ENCODE peak calls at places on chromosomes 3 and 15, in four cellular contexts. S is K562, P is GM12878, V is HepG2. A is an unnamed sample.

GRCh38 chr3:177420643-177421042 is 223.4 kb upstream of the TBL1XR1 start:
- DNase-seq in V (no peak), S (no peak), P (no peak), A (no peak)

GRCh38 chr3:134677196-134677986 is 26.6 kb upstream of the KY start:
- DNase-seq in V (peak), S (peak), P (no peak), A (no peak)

GRCh38 chr3:171976526-171976925 is 62.9 kb upstream of the FNDC3B start:
- DNase-seq in V (no peak), S (no peak), P (no peak), A (peak)

GRCh38 chr3:123929325-123929724 is 31.7 kb downstream of the CCDC14 start:
- DNase-seq in S (no peak), P (no peak), V (no peak), A (no peak)

GRCh38 chr3:46578973-46579755 is 13.1 kb upstream of the LRRC2 start:
- DNase-seq in P (no peak), S (no peak), V (peak), A (no peak)

GRCh38 chr3:175969456-175969855 is 1110.3 kb downstream of the NAALADL2 start:
- DNase-seq in V (no peak), S (no peak), P (no peak), A (no peak)

GRCh38 chr3:42649006-42649405 is 4.5 kb upstream of the ZBTB47 start:
- DNase-seq in S (no peak), V (no peak), P (no peak), A (no peak)

GRCh38 chr3:147410518-147411234 is 1.5 kb downstream of the ZIC1 start:
- DNase-seq in P (no peak), S (no peak), V (no peak), A (no peak)

GRCh38 chr3:150307862-150308261 is 100.2 kb upstream of the TSC22D2 start:
- DNase-seq in P (no peak), S (no peak), V (no peak), A (no peak)

GRCh38 chr3:55701997-55702396 is 214.9 kb upstream of the WNT5A start:
- DNase-seq in V (no peak), S (no peak), P (no peak), A (no peak)

GRCh38 chr15:78024141-78024567 is 53.4 kb downstream of the TBC1D2B start:
- DNase-seq in P (no peak), S (no peak), V (no peak), A (no peak)

GRCh38 chr3:29827756-29828155 is 546.9 kb downstream of the RBMS3 start:
- DNase-seq in S (no peak), V (no peak), P (no peak), A (no peak)

DNA sequence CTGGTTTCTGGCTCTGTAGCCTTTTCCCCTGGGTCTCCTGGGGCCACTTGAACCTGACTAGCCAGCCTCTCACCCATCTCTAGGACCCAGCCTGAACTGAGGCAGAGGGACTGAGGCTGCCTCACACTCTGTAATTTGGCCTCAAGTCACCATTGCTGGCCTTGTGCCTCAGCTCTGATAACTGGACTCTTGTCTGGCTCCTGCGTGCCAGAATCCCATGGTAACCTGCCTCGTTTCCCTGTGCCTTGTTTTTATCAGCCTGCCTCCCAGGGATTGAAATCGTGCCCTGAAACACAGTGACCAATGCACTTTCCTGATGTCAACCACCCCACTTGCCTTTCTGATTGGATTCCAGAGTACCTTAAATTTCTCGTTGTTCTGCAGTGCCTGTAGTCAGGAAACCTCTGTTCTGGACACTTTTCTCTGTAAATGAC is 27.9 kb downstream of the CRTC3 start:
- DNase-seq in P (no peak), V (no peak), S (no peak), A (no peak)
- TF ChIP-seq REST in P (no peak), V (no peak), S (no peak), A (no peak)

GRCh38 chr3:73683706-73684105 is 59.0 kb upstream of the PDZRN3 start:
- DNase-seq in V (no peak), P (no peak), S (no peak), A (no peak)

GRCh38 chr3:73681198-73681597 is 56.5 kb upstream of the PDZRN3 start:
- DNase-seq in V (no peak), S (no peak), P (no peak), A (no peak)

GRCh38 chr3:73680696-73681095 is 56.0 kb upstream of the PDZRN3 start:
- DNase-seq in V (no peak), P (no peak), S (no peak), A (no peak)

GRCh38 chr3:73685061-73685460 is 60.3 kb upstream of the PDZRN3 start:
- DNase-seq in V (no peak), S (no peak), P (no peak), A (no peak)

GRCh38 chr3:73681610-73682009 is 56.9 kb upstream of the PDZRN3 start:
- DNase-seq in V (no peak), P (no peak), S (peak), A (no peak)
- TF ChIP-seq GABPA in V (no peak), P (no peak), S (no peak), A (no peak)

DNA sequence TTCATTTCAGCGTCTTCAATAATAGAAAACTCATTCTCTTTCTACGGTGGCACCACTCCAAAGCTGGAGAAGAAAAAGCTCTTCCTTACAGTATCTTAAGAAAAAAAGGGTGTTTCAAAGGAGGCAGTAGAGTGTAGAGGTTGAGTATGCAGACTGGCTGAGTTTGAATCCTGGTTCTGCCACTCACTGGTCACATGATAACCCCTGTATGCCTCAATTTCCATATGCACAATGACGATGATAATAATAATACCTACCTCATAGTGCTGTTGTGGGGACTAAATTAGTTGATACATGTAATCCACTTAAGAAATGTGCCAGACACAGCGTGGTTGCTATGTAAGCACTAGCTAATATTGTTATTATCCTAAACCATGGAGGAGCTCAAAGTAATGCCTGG is 4.5 kb downstream of the ANP32A start:
- DNase-seq in S (no peak), P (no peak), V (no peak), A (no peak)
- H3K4me3 ChIP-seq in S (peak), P (peak), V (peak), A (peak)

GRCh38 chr15:97600190-97600589 is 360.3 kb upstream of the ARRDC4 start:
- DNase-seq in S (no peak), V (no peak), P (no peak), A (no peak)

DNA sequence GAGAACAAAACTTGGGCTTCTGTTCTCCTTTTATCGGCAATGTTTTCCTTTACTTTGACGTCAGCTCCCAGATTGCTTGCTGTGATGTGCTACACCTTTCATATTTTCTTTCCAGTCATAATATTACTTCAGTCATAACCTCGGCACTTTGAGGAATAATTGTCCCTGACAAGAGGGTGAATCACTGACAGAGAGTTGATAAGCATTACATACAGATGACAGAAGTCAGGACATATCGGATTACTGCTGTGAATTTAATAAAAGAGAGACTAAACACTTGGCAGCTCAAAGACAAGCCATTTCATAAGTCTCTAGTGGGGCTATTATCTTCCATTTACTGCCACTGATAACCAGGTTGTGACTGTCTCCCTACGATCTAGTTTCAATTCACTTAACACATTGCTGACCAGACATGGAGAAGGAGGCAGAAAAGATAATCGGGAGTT is 362.1 kb upstream of the ARRDC4 start:
- DNase-seq in V (no peak), P (no peak), S (no peak), A (no peak)
- TF ChIP-seq REST in V (no peak), P (no peak), S (no peak), A (no peak)

DNA sequence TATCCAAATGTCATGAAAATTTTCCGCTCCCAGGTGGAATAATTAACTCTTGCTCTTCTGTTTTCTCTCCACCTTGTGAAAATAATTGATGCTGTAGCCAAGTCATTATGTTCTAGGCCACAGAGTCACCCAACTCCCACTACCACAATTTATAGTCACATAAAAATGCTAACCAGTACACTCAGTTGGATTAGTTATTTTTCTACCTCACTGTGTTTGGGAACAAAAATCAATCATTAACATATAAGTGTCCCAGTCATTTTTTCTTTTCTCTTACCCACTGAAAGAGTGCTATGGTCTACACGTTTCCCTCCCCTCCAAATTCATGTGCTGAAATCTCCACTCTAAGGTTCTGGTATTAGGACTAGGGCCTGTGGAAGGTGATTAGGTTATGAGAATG is 255.6 kb upstream of the LMCD1 start:
- DNase-seq in V (no peak), S (no peak), P (no peak), A (no peak)
- TF ChIP-seq GABPA in V (no peak), S (no peak), P (no peak), A (no peak)

GRCh38 chr3:38453914-38454178 is 156 bp downstream of the ACVR2B start:
- DNase-seq in S (no peak), V (no peak), P (no peak), A (no peak)
- H3K4me3 ChIP-seq in S (peak), V (peak), P (peak), A (peak)

GRCh38 chr3:23944861-23945652 is at the start of gene NR1D2:
- DNase-seq in V (peak), S (peak), P (no peak), A (peak)
- TF ChIP-seq REST in V (no peak), S (no peak), P (no peak), A (no peak)

DNA sequence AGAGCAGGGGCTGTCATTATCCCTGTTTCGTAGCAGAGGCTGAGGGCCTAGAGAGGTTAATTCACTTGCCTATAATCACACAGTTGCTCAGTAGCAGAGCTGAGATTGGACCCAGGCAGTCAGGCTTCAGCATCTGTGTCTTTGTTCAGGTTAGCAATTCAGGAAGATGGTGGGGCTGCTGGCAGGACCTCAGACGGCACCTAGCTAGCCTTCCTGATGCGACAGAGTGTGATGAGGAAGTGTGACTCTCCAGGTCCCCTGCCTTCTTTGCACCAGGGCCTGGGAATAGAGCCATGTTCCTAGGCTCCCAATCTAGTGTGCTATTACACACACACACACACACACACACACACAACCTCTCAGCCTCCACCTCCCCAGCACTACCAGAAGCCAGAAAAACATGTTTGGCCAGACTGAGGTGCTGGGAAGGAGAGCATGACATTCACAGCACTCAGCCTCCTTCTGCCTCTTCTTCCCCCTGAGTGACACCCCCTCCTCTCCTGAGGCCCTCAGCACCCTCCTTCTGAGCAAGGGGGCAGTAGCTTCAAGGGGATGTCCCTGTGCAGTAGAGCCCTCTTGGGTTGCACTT is 88.9 kb downstream of the TLE3 start:
- DNase-seq in P (no peak), V (no peak), S (no peak), A (no peak)
- TF ChIP-seq GABPA in P (no peak), V (no peak), S (no peak), A (no peak)